ENCODE peak calls at places on chromosomes 3 and 15, in ten cellular contexts. One of them, this sample, is unnamed.

GRCh38 chr15:87362531-87362930 is 894.0 kb downstream of the NTRK3 start:
- DNase-seq in cardiac muscle cell: no peak
- DNase-seq in uterus: no peak
- DNase-seq in suprapubic skin: no peak
- DNase-seq in pancreas: no peak
- DNase-seq in brain microvascular endothelial cell: no peak
- DNase-seq in fibroblast of lung: peak
- DNase-seq in mucosa of descending colon: no peak
- DNase-seq in CD8-positive, alpha-beta T cell: no peak
- DNase-seq in coronary artery: no peak
- DNase-seq in this sample: no peak

GRCh38 chr3:37988931-37989525 is 1.6 kb upstream of the VILL start:
- DNase-seq in mucosa of descending colon: no peak
- DNase-seq in suprapubic skin: peak
- DNase-seq in fibroblast of lung: no peak
- DNase-seq in brain microvascular endothelial cell: no peak
- DNase-seq in uterus: no peak
- DNase-seq in cardiac muscle cell: no peak
- DNase-seq in CD8-positive, alpha-beta T cell: no peak
- DNase-seq in coronary artery: peak
- DNase-seq in pancreas: peak
- DNase-seq in this sample: no peak

GRCh38 chr3:136753112-136753939 is 1.1 kb upstream of the STAG1 start:
- DNase-seq in brain microvascular endothelial cell: no peak
- DNase-seq in uterus: no peak
- DNase-seq in CD8-positive, alpha-beta T cell: no peak
- DNase-seq in suprapubic skin: no peak
- DNase-seq in mucosa of descending colon: no peak
- DNase-seq in cardiac muscle cell: peak
- DNase-seq in pancreas: no peak
- DNase-seq in fibroblast of lung: peak
- DNase-seq in coronary artery: no peak
- DNase-seq in this sample: no peak

GRCh38 chr3:108406063-108406660 is 104.2 kb downstream of the MYH15 start:
- DNase-seq in suprapubic skin: no peak
- DNase-seq in uterus: no peak
- DNase-seq in coronary artery: no peak
- DNase-seq in pancreas: no peak
- DNase-seq in CD8-positive, alpha-beta T cell: no peak
- DNase-seq in fibroblast of lung: peak
- DNase-seq in cardiac muscle cell: no peak
- DNase-seq in mucosa of descending colon: no peak
- DNase-seq in brain microvascular endothelial cell: no peak
- DNase-seq in this sample: no peak

GRCh38 chr3:148648685-148649352 is 48.9 kb upstream of the AGTR1 start:
- DNase-seq in pancreas: no peak
- DNase-seq in mucosa of descending colon: no peak
- DNase-seq in uterus: no peak
- DNase-seq in CD8-positive, alpha-beta T cell: no peak
- DNase-seq in coronary artery: no peak
- DNase-seq in suprapubic skin: no peak
- DNase-seq in brain microvascular endothelial cell: peak
- DNase-seq in cardiac muscle cell: no peak
- DNase-seq in fibroblast of lung: peak
- DNase-seq in this sample: peak

GRCh38 chr3:28347374-28348285 is 891 bp upstream of the ZCWPW2 start:
- DNase-seq in cardiac muscle cell: no peak
- DNase-seq in CD8-positive, alpha-beta T cell: peak
- DNase-seq in fibroblast of lung: peak
- DNase-seq in uterus: no peak
- DNase-seq in pancreas: no peak
- DNase-seq in brain microvascular endothelial cell: no peak
- DNase-seq in mucosa of descending colon: peak
- DNase-seq in coronary artery: peak
- DNase-seq in suprapubic skin: no peak
- DNase-seq in this sample: peak

GRCh38 chr3:44114142-44114541 is 127.5 kb upstream of the TOPAZ1 start:
- DNase-seq in cardiac muscle cell: peak
- DNase-seq in uterus: no peak
- DNase-seq in coronary artery: no peak
- DNase-seq in suprapubic skin: no peak
- DNase-seq in brain microvascular endothelial cell: peak
- DNase-seq in pancreas: peak
- DNase-seq in CD8-positive, alpha-beta T cell: peak
- DNase-seq in mucosa of descending colon: peak
- DNase-seq in fibroblast of lung: peak
- DNase-seq in this sample: no peak

GRCh38 chr3:32077260-32078084 is 28.9 kb upstream of the GPD1L start:
- DNase-seq in fibroblast of lung: no peak
- DNase-seq in suprapubic skin: no peak
- DNase-seq in coronary artery: no peak
- DNase-seq in pancreas: no peak
- DNase-seq in mucosa of descending colon: peak
- DNase-seq in brain microvascular endothelial cell: no peak
- DNase-seq in cardiac muscle cell: no peak
- DNase-seq in CD8-positive, alpha-beta T cell: no peak
- DNase-seq in uterus: no peak
- DNase-seq in this sample: no peak

GRCh38 chr15:45117327-45118130 is 3.4 kb downstream of the DUOXA2 start:
- DNase-seq in coronary artery: no peak
- DNase-seq in brain microvascular endothelial cell: no peak
- DNase-seq in mucosa of descending colon: no peak
- DNase-seq in pancreas: no peak
- DNase-seq in CD8-positive, alpha-beta T cell: no peak
- DNase-seq in uterus: no peak
- DNase-seq in cardiac muscle cell: no peak
- DNase-seq in suprapubic skin: no peak
- DNase-seq in fibroblast of lung: no peak
- DNase-seq in this sample: no peak

GRCh38 chr15:65862682-65863081 is 6.6 kb upstream of the RAB11A start:
- DNase-seq in pancreas: no peak
- DNase-seq in suprapubic skin: no peak
- DNase-seq in uterus: no peak
- DNase-seq in cardiac muscle cell: peak
- DNase-seq in fibroblast of lung: peak
- DNase-seq in coronary artery: no peak
- DNase-seq in brain microvascular endothelial cell: peak
- DNase-seq in CD8-positive, alpha-beta T cell: no peak
- DNase-seq in mucosa of descending colon: peak
- DNase-seq in this sample: peak

GRCh38 chr3:198113219-198114053 is 153.4 kb downstream of the LMLN start:
- DNase-seq in brain microvascular endothelial cell: peak
- DNase-seq in pancreas: no peak
- DNase-seq in coronary artery: no peak
- DNase-seq in mucosa of descending colon: peak
- DNase-seq in cardiac muscle cell: peak
- DNase-seq in suprapubic skin: no peak
- DNase-seq in uterus: no peak
- DNase-seq in CD8-positive, alpha-beta T cell: peak
- DNase-seq in fibroblast of lung: peak
- DNase-seq in this sample: no peak
- H3K4me3 ChIP-seq in brain microvascular endothelial cell: peak
- H3K4me3 ChIP-seq in pancreas: no peak
- H3K4me3 ChIP-seq in coronary artery: peak
- H3K4me3 ChIP-seq in mucosa of descending colon: no peak
- H3K4me3 ChIP-seq in cardiac muscle cell: no peak
- H3K4me3 ChIP-seq in suprapubic skin: no peak
- H3K4me3 ChIP-seq in uterus: no peak
- H3K4me3 ChIP-seq in CD8-positive, alpha-beta T cell: no peak
- H3K4me3 ChIP-seq in fibroblast of lung: no peak
- H3K4me3 ChIP-seq in this sample: no peak

GRCh38 chr3:187973977-187974856 is 179.7 kb upstream of the LPP start:
- DNase-seq in uterus: no peak
- DNase-seq in coronary artery: no peak
- DNase-seq in mucosa of descending colon: no peak
- DNase-seq in cardiac muscle cell: no peak
- DNase-seq in fibroblast of lung: no peak
- DNase-seq in suprapubic skin: no peak
- DNase-seq in pancreas: no peak
- DNase-seq in CD8-positive, alpha-beta T cell: no peak
- DNase-seq in brain microvascular endothelial cell: no peak
- DNase-seq in this sample: no peak

GRCh38 chr3:187972454-187972853 is 181.5 kb upstream of the LPP start:
- DNase-seq in fibroblast of lung: no peak
- DNase-seq in mucosa of descending colon: no peak
- DNase-seq in suprapubic skin: no peak
- DNase-seq in pancreas: no peak
- DNase-seq in CD8-positive, alpha-beta T cell: no peak
- DNase-seq in brain microvascular endothelial cell: no peak
- DNase-seq in uterus: no peak
- DNase-seq in cardiac muscle cell: no peak
- DNase-seq in coronary artery: no peak
- DNase-seq in this sample: no peak

GRCh38 chr3:187969581-187969950 is 184.4 kb upstream of the LPP start:
- DNase-seq in coronary artery: no peak
- DNase-seq in fibroblast of lung: no peak
- DNase-seq in CD8-positive, alpha-beta T cell: no peak
- DNase-seq in cardiac muscle cell: no peak
- DNase-seq in mucosa of descending colon: no peak
- DNase-seq in uterus: no peak
- DNase-seq in brain microvascular endothelial cell: no peak
- DNase-seq in pancreas: no peak
- DNase-seq in suprapubic skin: no peak
- DNase-seq in this sample: no peak

GRCh38 chr3:187970106-187970505 is 183.9 kb upstream of the LPP start:
- DNase-seq in cardiac muscle cell: no peak
- DNase-seq in CD8-positive, alpha-beta T cell: no peak
- DNase-seq in brain microvascular endothelial cell: no peak
- DNase-seq in fibroblast of lung: no peak
- DNase-seq in suprapubic skin: no peak
- DNase-seq in pancreas: no peak
- DNase-seq in uterus: no peak
- DNase-seq in mucosa of descending colon: no peak
- DNase-seq in coronary artery: no peak
- DNase-seq in this sample: no peak

DNA sequence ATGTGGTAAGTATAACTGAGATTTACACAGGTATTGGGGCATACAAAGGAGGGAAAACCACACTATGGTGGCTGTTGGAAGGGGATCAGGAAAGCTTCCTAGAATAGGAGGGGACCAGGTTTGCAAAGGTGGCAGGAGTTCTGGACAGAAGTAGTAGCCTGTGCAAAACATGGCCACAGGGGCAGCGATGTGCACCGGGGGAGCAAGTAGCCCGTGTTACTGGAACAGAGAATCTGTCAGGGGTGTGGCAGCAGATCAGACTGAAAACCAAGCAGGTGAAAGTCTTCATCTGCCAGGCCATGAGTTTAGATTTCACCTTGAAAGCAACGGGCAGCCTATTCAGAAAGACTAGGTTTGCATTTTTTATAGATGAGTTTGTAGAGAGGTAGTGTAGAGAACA is 182.3 kb upstream of the LPP start:
- DNase-seq in cardiac muscle cell: no peak
- DNase-seq in uterus: no peak
- DNase-seq in suprapubic skin: no peak
- DNase-seq in brain microvascular endothelial cell: no peak
- DNase-seq in CD8-positive, alpha-beta T cell: no peak
- DNase-seq in fibroblast of lung: no peak
- DNase-seq in mucosa of descending colon: no peak
- DNase-seq in coronary artery: no peak
- DNase-seq in pancreas: no peak
- DNase-seq in this sample: no peak
- TF ChIP-seq CTCF in cardiac muscle cell: no peak
- TF ChIP-seq CTCF in uterus: no peak
- TF ChIP-seq CTCF in suprapubic skin: no peak
- TF ChIP-seq CTCF in brain microvascular endothelial cell: peak
- TF ChIP-seq CTCF in CD8-positive, alpha-beta T cell: no peak
- TF ChIP-seq CTCF in fibroblast of lung: no peak
- TF ChIP-seq CTCF in mucosa of descending colon: no peak
- TF ChIP-seq CTCF in coronary artery: no peak
- TF ChIP-seq CTCF in pancreas: no peak
- TF ChIP-seq CTCF in this sample: no peak

GRCh38 chr15:37246856-37247255 is 146.5 kb upstream of the MEIS2 start:
- DNase-seq in coronary artery: no peak
- DNase-seq in mucosa of descending colon: no peak
- DNase-seq in suprapubic skin: no peak
- DNase-seq in fibroblast of lung: no peak
- DNase-seq in pancreas: no peak
- DNase-seq in uterus: no peak
- DNase-seq in cardiac muscle cell: no peak
- DNase-seq in brain microvascular endothelial cell: no peak
- DNase-seq in CD8-positive, alpha-beta T cell: no peak
- DNase-seq in this sample: no peak

GRCh38 chr15:37253877-37254276 is 153.5 kb upstream of the MEIS2 start:
- DNase-seq in CD8-positive, alpha-beta T cell: no peak
- DNase-seq in mucosa of descending colon: no peak
- DNase-seq in coronary artery: no peak
- DNase-seq in cardiac muscle cell: no peak
- DNase-seq in brain microvascular endothelial cell: no peak
- DNase-seq in fibroblast of lung: peak
- DNase-seq in pancreas: no peak
- DNase-seq in suprapubic skin: no peak
- DNase-seq in uterus: no peak
- DNase-seq in this sample: peak

GRCh38 chr15:37252530-37252929 is 152.2 kb upstream of the MEIS2 start:
- DNase-seq in mucosa of descending colon: no peak
- DNase-seq in cardiac muscle cell: no peak
- DNase-seq in uterus: no peak
- DNase-seq in suprapubic skin: no peak
- DNase-seq in brain microvascular endothelial cell: no peak
- DNase-seq in CD8-positive, alpha-beta T cell: no peak
- DNase-seq in coronary artery: no peak
- DNase-seq in pancreas: no peak
- DNase-seq in fibroblast of lung: no peak
- DNase-seq in this sample: no peak
- H3K4me3 ChIP-seq in mucosa of descending colon: no peak
- H3K4me3 ChIP-seq in cardiac muscle cell: no peak
- H3K4me3 ChIP-seq in uterus: no peak
- H3K4me3 ChIP-seq in suprapubic skin: no peak
- H3K4me3 ChIP-seq in brain microvascular endothelial cell: no peak
- H3K4me3 ChIP-seq in CD8-positive, alpha-beta T cell: no peak
- H3K4me3 ChIP-seq in coronary artery: no peak
- H3K4me3 ChIP-seq in pancreas: no peak
- H3K4me3 ChIP-seq in fibroblast of lung: no peak
- H3K4me3 ChIP-seq in this sample: no peak

DNA sequence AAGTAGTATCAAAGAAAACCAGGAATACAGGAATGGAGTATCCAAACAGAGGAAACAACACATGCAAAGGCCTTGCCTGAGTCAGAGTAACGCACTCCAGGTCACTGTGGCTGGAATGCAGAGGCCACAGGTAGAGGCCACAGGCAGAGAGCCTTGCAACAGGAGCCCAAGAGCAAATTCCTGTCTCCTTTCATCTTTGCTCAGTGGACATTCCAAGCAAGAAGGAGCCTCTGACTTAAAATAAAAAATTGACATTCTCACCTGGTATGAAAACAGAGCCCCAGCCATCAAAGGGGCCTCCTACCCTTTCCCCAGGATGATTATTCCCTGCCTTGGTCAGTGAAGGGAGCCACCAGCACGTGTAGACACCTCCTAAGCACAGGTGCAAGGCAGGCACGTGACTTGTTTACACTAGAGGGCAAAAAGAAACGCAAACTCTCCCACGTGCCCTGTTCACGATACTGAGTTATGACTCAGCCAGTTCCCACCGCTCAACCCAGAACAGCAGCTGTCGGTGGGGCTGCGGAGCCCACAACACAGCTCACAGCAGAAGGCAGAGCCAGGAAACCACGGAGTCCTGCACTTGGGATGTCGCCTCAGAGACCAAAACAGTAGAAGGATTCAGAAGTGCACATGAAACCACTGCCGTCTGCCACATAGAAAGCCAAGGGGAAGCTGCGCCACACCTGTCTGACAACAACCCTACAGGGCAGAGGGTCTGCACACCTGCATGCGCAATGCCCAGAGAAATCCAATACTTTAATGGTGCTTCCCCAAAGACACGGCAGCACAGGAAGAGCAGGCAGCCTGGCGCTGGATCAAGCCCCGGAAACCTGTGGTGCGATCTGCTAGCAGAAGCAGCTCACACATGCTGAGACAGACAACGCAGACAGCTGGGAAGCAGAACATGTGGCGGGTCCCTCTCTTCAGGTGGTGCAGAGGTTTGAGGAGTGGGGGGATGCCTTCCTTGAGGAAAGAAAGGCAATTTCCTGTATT is 52.1 kb downstream of the ITGB5 start:
- DNase-seq in mucosa of descending colon: peak
- DNase-seq in fibroblast of lung: peak
- DNase-seq in coronary artery: peak
- DNase-seq in pancreas: peak
- DNase-seq in cardiac muscle cell: no peak
- DNase-seq in CD8-positive, alpha-beta T cell: peak
- DNase-seq in suprapubic skin: peak
- DNase-seq in uterus: peak
- DNase-seq in brain microvascular endothelial cell: peak
- DNase-seq in this sample: peak
- TF ChIP-seq CTCF in mucosa of descending colon: no peak
- TF ChIP-seq CTCF in fibroblast of lung: no peak
- TF ChIP-seq CTCF in coronary artery: no peak
- TF ChIP-seq CTCF in pancreas: no peak
- TF ChIP-seq CTCF in cardiac muscle cell: no peak
- TF ChIP-seq CTCF in CD8-positive, alpha-beta T cell: no peak
- TF ChIP-seq CTCF in suprapubic skin: no peak
- TF ChIP-seq CTCF in uterus: no peak
- TF ChIP-seq CTCF in brain microvascular endothelial cell: no peak
- TF ChIP-seq CTCF in this sample: no peak